ENCODE peak calls at places on chromosomes 4 and X, in six cellular contexts. W, C, I, O, B and S are unnamed samples.

GRCh38 chr4:762211-763190 is 56.9 kb downstream of the PCGF3 start:
- DNase-seq in I (no peak), O (peak), C (peak), W (no peak), B (no peak), S (no peak)

GRCh38 chrX:110442631-110443030 is 84.0 kb downstream of the RTL9 start:
- DNase-seq in W (no peak), B (no peak), C (no peak), I (no peak), O (peak), S (peak)

GRCh38 chrX:109535578-109535977 is 1.1 kb upstream of the NXT2 start:
- DNase-seq in B (no peak), C (no peak), O (no peak), W (no peak), I (no peak), S (no peak)

GRCh38 chr4:80614319-80614718 is 278.8 kb downstream of the CFAP299 start:
- DNase-seq in O (no peak), W (peak), I (no peak), B (no peak), C (no peak), S (no peak)

GRCh38 chrX:108437789-108438623 is at the start of gene COL4A6:
- DNase-seq in B (no peak), I (no peak), O (peak), C (no peak), W (peak), S (peak)

GRCh38 chr4:82799006-82799881 is 648 bp upstream of the SCD5 start:
- DNase-seq in O (peak), B (no peak), W (no peak), C (no peak), I (no peak), S (peak)

GRCh38 chr4:58587856-58588255 is 1477.7 kb upstream of the IGFBP7 start:
- DNase-seq in I (no peak), C (no peak), O (no peak), B (no peak), W (no peak), S (no peak)

GRCh38 chrX:129755779-129756650 is 17.2 kb downstream of the XPNPEP2 start:
- DNase-seq in W (no peak), B (no peak), C (no peak), O (no peak), I (no peak), S (no peak)

GRCh38 chr4:186132577-186133277 is 28.2 kb downstream of the FAM149A start:
- DNase-seq in C (no peak), I (no peak), W (no peak), O (peak), B (no peak), S (no peak)

GRCh38 chrX:74523224-74523623 is 91.2 kb downstream of the RLIM start:
- DNase-seq in W (no peak), C (no peak), B (no peak), I (no peak), O (no peak), S (no peak)

GRCh38 chr4:151866266-151866918 is 105.6 kb upstream of the GATB start:
- DNase-seq in B (no peak), C (no peak), W (no peak), I (no peak), O (no peak), S (no peak)

GRCh38 chrX:46152756-46153155 is 392.5 kb downstream of the ZNF674 start:
- DNase-seq in W (no peak), O (no peak), B (no peak), I (no peak), C (no peak), S (no peak)

GRCh38 chrX:56343664-56344063 is 111.5 kb downstream of the KLF8 start:
- DNase-seq in B (no peak), C (no peak), O (no peak), W (no peak), I (no peak), S (no peak)

GRCh38 chrX:73767017-73767416 is 204.0 kb downstream of the CHIC1 start:
- DNase-seq in B (no peak), C (no peak), O (no peak), I (no peak), W (no peak), S (no peak)

GRCh38 chr4:165606465-165607205 is 227.8 kb downstream of the CPE start:
- DNase-seq in W (no peak), I (no peak), B (no peak), C (peak), O (no peak), S (no peak)

GRCh38 chr4:8709050-8709728 is 116.6 kb downstream of the CPZ start:
- DNase-seq in C (peak), B (no peak), W (no peak), O (no peak), I (peak), S (no peak)